ENCODE peak calls at places on chromosomes 11 and 22, in six cellular contexts. Y is upper lobe of right lung, F is breast epithelium, G is coronary artery, C is head of caudate nucleus, J is Peyer's patch. R is an unnamed sample.

GRCh38 chr11:39724404-39724803 is 1735.0 kb downstream of the LRRC4C start:
- DNase-seq in Y (no peak), F (no peak), G (no peak), C (no peak), J (no peak), R (no peak)

GRCh38 chr11:114964676-114965214 is 286.4 kb downstream of the NXPE2 start:
- DNase-seq in Y (no peak), F (no peak), G (no peak), C (no peak), J (no peak), R (no peak)

GRCh38 chr11:59891781-59892181 is 13.2 kb downstream of the OOSP3 start:
- DNase-seq in Y (no peak), F (no peak), G (no peak), C (no peak), J (no peak), R (no peak)

GRCh38 chr11:94111241-94111640 is 17.4 kb upstream of the PANX1 start:
- DNase-seq in Y (no peak), F (no peak), G (no peak), C (no peak), J (no peak), R (no peak)

GRCh38 chr22:35312198-35313059 is 12.7 kb downstream of the TOM1 start:
- DNase-seq in Y (peak), F (no peak), G (peak), C (no peak), J (peak), R (peak)

GRCh38 chr11:113188433-113188834 is 125.9 kb upstream of the TTC12 start:
- DNase-seq in Y (no peak), F (no peak), G (no peak), C (no peak), J (no peak), R (no peak)

GRCh38 chr11:88431675-88432341 is 94.3 kb upstream of the CTSC start:
- DNase-seq in Y (no peak), F (no peak), G (no peak), C (no peak), J (no peak), R (no peak)

GRCh38 chr11:63919267-63920125 is 2.5 kb upstream of the RCOR2 start:
- DNase-seq in Y (no peak), F (no peak), G (no peak), C (peak), J (peak), R (no peak)

GRCh38 chr11:36400768-36401455 is 104.8 kb downstream of the PRR5L start:
- DNase-seq in Y (no peak), F (no peak), G (no peak), C (no peak), J (no peak), R (no peak)

GRCh38 chr11:59418151-59418550 is 8.1 kb downstream of the OR5A2 start:
- DNase-seq in Y (no peak), F (no peak), G (no peak), C (no peak), J (no peak), R (no peak)

GRCh38 chr11:69702239-69702668 is 1.6 kb downstream of the FGF19 start:
- DNase-seq in Y (no peak), F (no peak), G (no peak), C (no peak), J (no peak), R (no peak)

GRCh38 chr11:65423516-65424199 is 1.1 kb downstream of the NEAT1 start:
- DNase-seq in Y (peak), F (peak), G (peak), C (peak), J (peak), R (peak)

GRCh38 chr11:104152941-104153340 is 11.0 kb downstream of the PDGFD start:
- DNase-seq in Y (no peak), F (no peak), G (no peak), C (no peak), J (no peak), R (no peak)

GRCh38 chr22:40729284-40729683 is 50.0 kb downstream of the MCHR1 start:
- DNase-seq in Y (no peak), F (no peak), G (no peak), C (no peak), J (no peak), R (no peak)

GRCh38 chr11:22340803-22341581 is 2.8 kb downstream of the SLC17A6 start:
- DNase-seq in Y (peak), F (no peak), G (no peak), C (no peak), J (no peak), R (no peak)

GRCh38 chr11:76197941-76198640 is 8.2 kb downstream of the WNT11 start:
- DNase-seq in Y (no peak), F (no peak), G (no peak), C (no peak), J (no peak), R (no peak)

GRCh38 chr22:27435839-27436581 is 365.5 kb downstream of the MN1 start:
- DNase-seq in Y (no peak), F (no peak), G (no peak), C (no peak), J (no peak), R (no peak)

GRCh38 chr11:64558065-64558745 is 32.8 kb upstream of the SLC22A12 start:
- DNase-seq in Y (peak), F (no peak), G (no peak), C (no peak), J (peak), R (no peak)

GRCh38 chr11:107824668-107825369 is 33.8 kb downstream of the SLC35F2 start:
- DNase-seq in Y (no peak), F (no peak), G (no peak), C (no peak), J (no peak), R (no peak)

GRCh38 chr11:122189259-122189658 is 73.2 kb upstream of the BLID start:
- DNase-seq in Y (no peak), F (no peak), G (no peak), C (no peak), J (no peak), R (peak)

GRCh38 chr11:11985016-11985715 is 23.3 kb downstream of the DKK3 start:
- DNase-seq in Y (peak), F (no peak), G (peak), C (no peak), J (no peak), R (no peak)

GRCh38 chr22:44646668-44647067 is 55.3 kb upstream of the PRR5 start:
- DNase-seq in Y (no peak), F (no peak), G (no peak), C (no peak), J (no peak), R (no peak)

GRCh38 chr11:66970808-66971442 is 4.2 kb upstream of the C11orf86 start:
- DNase-seq in Y (no peak), F (no peak), G (peak), C (peak), J (no peak), R (peak)

GRCh38 chr22:50727678-50728522 is 10.1 kb upstream of the ACR start:
- DNase-seq in Y (peak), F (peak), G (no peak), C (peak), J (no peak), R (no peak)

GRCh38 chr22:49629586-49630447 is 197.9 kb downstream of the BRD1 start:
- DNase-seq in Y (no peak), F (no peak), G (no peak), C (no peak), J (no peak), R (no peak)

GRCh38 chr11:6387811-6388599 is 2.3 kb upstream of the SMPD1 start:
- DNase-seq in Y (no peak), F (no peak), G (no peak), C (no peak), J (no peak), R (no peak)

GRCh38 chr22:25200967-25201366 is 1.3 kb downstream of the CRYBB3 start:
- DNase-seq in Y (peak), F (no peak), G (no peak), C (no peak), J (no peak), R (no peak)

GRCh38 chr11:119774180-119774763 is 45.3 kb upstream of the NECTIN1 start:
- DNase-seq in Y (peak), F (no peak), G (no peak), C (peak), J (no peak), R (no peak)

GRCh38 chr11:57335343-57336110 is at the start of gene SSRP1:
- DNase-seq in Y (peak), F (peak), G (peak), C (peak), J (peak), R (no peak)

GRCh38 chr11:35458846-35459245 is 39.5 kb upstream of the SLC1A2 start:
- DNase-seq in Y (no peak), F (no peak), G (no peak), C (peak), J (no peak), R (peak)

GRCh38 chr11:133995066-133995465 is 38.3 kb upstream of the IGSF9B start:
- DNase-seq in Y (no peak), F (no peak), G (no peak), C (no peak), J (no peak), R (no peak)

GRCh38 chr22:47901911-47902310 is 1139.5 kb downstream of the TBC1D22A start:
- DNase-seq in Y (no peak), F (no peak), G (no peak), C (peak), J (no peak), R (no peak)

GRCh38 chr11:19723572-19724342 is 11.1 kb downstream of the NAV2 start:
- DNase-seq in Y (peak), F (no peak), G (peak), C (peak), J (no peak), R (no peak)